ENCODE peak calls at places on chromosome 16, in ten cellular contexts. One of them, this sample, is unnamed.

GRCh38 chr16:30352488-30353401 is 2.4 kb downstream of the CD2BP2 start:
- DNase-seq in mesothelial cell of epicardium: no peak
- DNase-seq in neural crest cell: no peak
- DNase-seq in endothelial cell: no peak
- DNase-seq in tibial artery: peak
- DNase-seq in tibial nerve: no peak
- DNase-seq in GM12865: no peak
- DNase-seq in pancreas: peak
- DNase-seq in nephron progenitor cell: no peak
- DNase-seq in esophagus squamous epithelium: no peak
- DNase-seq in this sample: no peak

GRCh38 chr16:66925322-66925840 is at the start of gene RRAD:
- DNase-seq in tibial artery: peak
- DNase-seq in tibial nerve: no peak
- DNase-seq in neural crest cell: no peak
- DNase-seq in nephron progenitor cell: no peak
- DNase-seq in endothelial cell: no peak
- DNase-seq in GM12865: no peak
- DNase-seq in mesothelial cell of epicardium: no peak
- DNase-seq in pancreas: no peak
- DNase-seq in esophagus squamous epithelium: no peak
- DNase-seq in this sample: peak

GRCh38 chr16:17777461-17777863 is 306.7 kb upstream of the XYLT1 start:
- DNase-seq in tibial artery: no peak
- DNase-seq in neural crest cell: no peak
- DNase-seq in mesothelial cell of epicardium: no peak
- DNase-seq in pancreas: no peak
- DNase-seq in endothelial cell: no peak
- DNase-seq in esophagus squamous epithelium: no peak
- DNase-seq in nephron progenitor cell: no peak
- DNase-seq in GM12865: no peak
- DNase-seq in tibial nerve: no peak
- DNase-seq in this sample: no peak

GRCh38 chr16:497258-497657 is 30.3 kb upstream of the CAPN15 start:
- DNase-seq in GM12865: no peak
- DNase-seq in neural crest cell: no peak
- DNase-seq in tibial nerve: no peak
- DNase-seq in mesothelial cell of epicardium: no peak
- DNase-seq in endothelial cell: no peak
- DNase-seq in pancreas: no peak
- DNase-seq in nephron progenitor cell: no peak
- DNase-seq in esophagus squamous epithelium: no peak
- DNase-seq in tibial artery: no peak
- DNase-seq in this sample: peak

GRCh38 chr16:51982715-51983680 is 563.9 kb downstream of the TOX3 start:
- DNase-seq in mesothelial cell of epicardium: no peak
- DNase-seq in nephron progenitor cell: peak
- DNase-seq in tibial artery: no peak
- DNase-seq in neural crest cell: peak
- DNase-seq in endothelial cell: peak
- DNase-seq in tibial nerve: peak
- DNase-seq in esophagus squamous epithelium: no peak
- DNase-seq in pancreas: no peak
- DNase-seq in GM12865: peak
- DNase-seq in this sample: no peak

GRCh38 chr16:89536886-89537548 is 23.5 kb upstream of the RPL13 start:
- DNase-seq in mesothelial cell of epicardium: no peak
- DNase-seq in nephron progenitor cell: no peak
- DNase-seq in pancreas: no peak
- DNase-seq in tibial artery: no peak
- DNase-seq in esophagus squamous epithelium: no peak
- DNase-seq in GM12865: no peak
- DNase-seq in tibial nerve: no peak
- DNase-seq in neural crest cell: no peak
- DNase-seq in endothelial cell: no peak
- DNase-seq in this sample: no peak

GRCh38 chr16:24151482-24151939 is 104.6 kb upstream of the CACNG3 start:
- DNase-seq in pancreas: no peak
- DNase-seq in tibial nerve: no peak
- DNase-seq in tibial artery: no peak
- DNase-seq in GM12865: no peak
- DNase-seq in neural crest cell: no peak
- DNase-seq in endothelial cell: peak
- DNase-seq in mesothelial cell of epicardium: no peak
- DNase-seq in esophagus squamous epithelium: no peak
- DNase-seq in nephron progenitor cell: no peak
- DNase-seq in this sample: no peak

GRCh38 chr16:56672761-56673536 is 3.3 kb downstream of the MT1H start:
- DNase-seq in nephron progenitor cell: no peak
- DNase-seq in endothelial cell: no peak
- DNase-seq in tibial artery: no peak
- DNase-seq in tibial nerve: no peak
- DNase-seq in mesothelial cell of epicardium: no peak
- DNase-seq in esophagus squamous epithelium: no peak
- DNase-seq in neural crest cell: no peak
- DNase-seq in GM12865: no peak
- DNase-seq in pancreas: no peak
- DNase-seq in this sample: no peak

GRCh38 chr16:11949527-11949926 is 7.7 kb upstream of the NPIPB2 start:
- DNase-seq in tibial artery: no peak
- DNase-seq in GM12865: peak
- DNase-seq in pancreas: no peak
- DNase-seq in nephron progenitor cell: peak
- DNase-seq in mesothelial cell of epicardium: no peak
- DNase-seq in neural crest cell: peak
- DNase-seq in esophagus squamous epithelium: no peak
- DNase-seq in tibial nerve: peak
- DNase-seq in endothelial cell: peak
- DNase-seq in this sample: no peak
- TF ChIP-seq CTCF in tibial artery: peak
- TF ChIP-seq CTCF in GM12865: peak
- TF ChIP-seq CTCF in pancreas: peak
- TF ChIP-seq CTCF in nephron progenitor cell: peak
- TF ChIP-seq CTCF in mesothelial cell of epicardium: no peak
- TF ChIP-seq CTCF in neural crest cell: peak
- TF ChIP-seq CTCF in esophagus squamous epithelium: peak
- TF ChIP-seq CTCF in tibial nerve: peak
- TF ChIP-seq CTCF in endothelial cell: no peak
- TF ChIP-seq CTCF in this sample: peak

GRCh38 chr16:58678716-58679115 is 5.9 kb downstream of the SLC38A7 start:
- DNase-seq in tibial nerve: no peak
- DNase-seq in nephron progenitor cell: no peak
- DNase-seq in endothelial cell: no peak
- DNase-seq in neural crest cell: no peak
- DNase-seq in GM12865: peak
- DNase-seq in pancreas: no peak
- DNase-seq in esophagus squamous epithelium: no peak
- DNase-seq in mesothelial cell of epicardium: no peak
- DNase-seq in tibial artery: no peak
- DNase-seq in this sample: no peak
- TF ChIP-seq CTCF in tibial nerve: no peak
- TF ChIP-seq CTCF in nephron progenitor cell: no peak
- TF ChIP-seq CTCF in endothelial cell: no peak
- TF ChIP-seq CTCF in neural crest cell: no peak
- TF ChIP-seq CTCF in GM12865: peak
- TF ChIP-seq CTCF in pancreas: no peak
- TF ChIP-seq CTCF in esophagus squamous epithelium: no peak
- TF ChIP-seq CTCF in mesothelial cell of epicardium: no peak
- TF ChIP-seq CTCF in tibial artery: peak
- TF ChIP-seq CTCF in this sample: no peak

GRCh38 chr16:79257958-79258490 is 342.5 kb downstream of the MAF start:
- DNase-seq in tibial nerve: no peak
- DNase-seq in nephron progenitor cell: no peak
- DNase-seq in pancreas: no peak
- DNase-seq in esophagus squamous epithelium: no peak
- DNase-seq in tibial artery: no peak
- DNase-seq in mesothelial cell of epicardium: no peak
- DNase-seq in endothelial cell: no peak
- DNase-seq in GM12865: no peak
- DNase-seq in neural crest cell: no peak
- DNase-seq in this sample: no peak

GRCh38 chr16:79261944-79262552 is 338.5 kb downstream of the MAF start:
- DNase-seq in mesothelial cell of epicardium: no peak
- DNase-seq in tibial nerve: no peak
- DNase-seq in nephron progenitor cell: no peak
- DNase-seq in neural crest cell: no peak
- DNase-seq in esophagus squamous epithelium: no peak
- DNase-seq in endothelial cell: no peak
- DNase-seq in GM12865: no peak
- DNase-seq in pancreas: no peak
- DNase-seq in tibial artery: no peak
- DNase-seq in this sample: no peak

GRCh38 chr16:79265701-79266100 is 334.8 kb downstream of the MAF start:
- DNase-seq in nephron progenitor cell: no peak
- DNase-seq in tibial nerve: no peak
- DNase-seq in GM12865: no peak
- DNase-seq in endothelial cell: no peak
- DNase-seq in pancreas: no peak
- DNase-seq in esophagus squamous epithelium: no peak
- DNase-seq in tibial artery: no peak
- DNase-seq in neural crest cell: no peak
- DNase-seq in mesothelial cell of epicardium: no peak
- DNase-seq in this sample: no peak

GRCh38 chr16:79264237-79265104 is 336.1 kb downstream of the MAF start:
- DNase-seq in nephron progenitor cell: no peak
- DNase-seq in pancreas: no peak
- DNase-seq in tibial nerve: no peak
- DNase-seq in esophagus squamous epithelium: no peak
- DNase-seq in GM12865: no peak
- DNase-seq in tibial artery: no peak
- DNase-seq in endothelial cell: no peak
- DNase-seq in neural crest cell: no peak
- DNase-seq in mesothelial cell of epicardium: no peak
- DNase-seq in this sample: no peak

DNA sequence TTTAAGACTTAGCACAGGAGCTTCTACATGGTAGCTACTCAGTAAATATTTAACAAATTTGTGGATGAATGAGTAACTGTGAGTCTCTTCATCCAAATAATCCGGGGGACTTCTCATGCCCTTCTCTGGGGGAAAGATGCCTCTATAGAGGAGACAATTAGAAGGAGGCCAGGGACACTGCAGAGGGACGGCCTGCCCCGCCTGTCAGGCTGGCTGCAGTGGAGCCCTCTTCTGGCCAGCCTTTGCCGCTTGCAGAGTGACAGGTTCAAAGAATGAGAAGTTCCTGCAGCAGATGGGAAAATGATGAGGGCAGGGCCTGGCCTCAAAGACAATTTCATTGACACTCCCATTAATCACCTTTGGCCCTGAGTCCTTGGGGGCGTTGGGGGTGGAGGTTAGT is 339.1 kb downstream of the MAF start:
- DNase-seq in GM12865: peak
- DNase-seq in endothelial cell: peak
- DNase-seq in nephron progenitor cell: peak
- DNase-seq in esophagus squamous epithelium: no peak
- DNase-seq in tibial artery: no peak
- DNase-seq in pancreas: peak
- DNase-seq in mesothelial cell of epicardium: no peak
- DNase-seq in neural crest cell: peak
- DNase-seq in tibial nerve: no peak
- DNase-seq in this sample: no peak
- TF ChIP-seq CTCF in GM12865: peak
- TF ChIP-seq CTCF in endothelial cell: peak
- TF ChIP-seq CTCF in nephron progenitor cell: peak
- TF ChIP-seq CTCF in esophagus squamous epithelium: peak
- TF ChIP-seq CTCF in tibial artery: no peak
- TF ChIP-seq CTCF in pancreas: peak
- TF ChIP-seq CTCF in mesothelial cell of epicardium: no peak
- TF ChIP-seq CTCF in neural crest cell: peak
- TF ChIP-seq CTCF in tibial nerve: peak
- TF ChIP-seq CTCF in this sample: peak

DNA sequence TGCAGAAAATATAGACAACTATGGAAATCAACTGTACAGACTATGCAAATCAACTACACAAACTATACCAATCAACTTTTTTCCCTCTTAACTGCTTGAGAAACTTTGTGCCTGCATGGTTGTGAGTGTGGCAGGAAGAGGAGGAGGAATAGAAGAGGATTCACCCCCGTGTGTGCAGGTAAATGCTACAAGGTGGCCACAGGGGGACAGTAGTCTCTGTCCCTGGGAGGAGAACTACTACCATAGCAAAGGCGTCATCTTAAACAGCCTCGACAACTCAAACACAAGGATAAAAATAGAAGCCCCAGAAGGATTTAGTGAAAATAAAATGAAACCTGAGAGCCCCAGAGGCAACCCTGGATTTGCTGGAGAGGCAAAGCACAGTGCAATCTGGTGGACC is 199.6 kb upstream of the DYNLRB2 start:
- DNase-seq in tibial artery: no peak
- DNase-seq in endothelial cell: no peak
- DNase-seq in esophagus squamous epithelium: no peak
- DNase-seq in mesothelial cell of epicardium: no peak
- DNase-seq in pancreas: no peak
- DNase-seq in neural crest cell: no peak
- DNase-seq in GM12865: no peak
- DNase-seq in tibial nerve: no peak
- DNase-seq in nephron progenitor cell: no peak
- DNase-seq in this sample: no peak
- TF ChIP-seq CTCF in tibial artery: no peak
- TF ChIP-seq CTCF in endothelial cell: no peak
- TF ChIP-seq CTCF in esophagus squamous epithelium: no peak
- TF ChIP-seq CTCF in mesothelial cell of epicardium: no peak
- TF ChIP-seq CTCF in pancreas: no peak
- TF ChIP-seq CTCF in neural crest cell: peak
- TF ChIP-seq CTCF in GM12865: no peak
- TF ChIP-seq CTCF in tibial nerve: no peak
- TF ChIP-seq CTCF in nephron progenitor cell: peak
- TF ChIP-seq CTCF in this sample: no peak

DNA sequence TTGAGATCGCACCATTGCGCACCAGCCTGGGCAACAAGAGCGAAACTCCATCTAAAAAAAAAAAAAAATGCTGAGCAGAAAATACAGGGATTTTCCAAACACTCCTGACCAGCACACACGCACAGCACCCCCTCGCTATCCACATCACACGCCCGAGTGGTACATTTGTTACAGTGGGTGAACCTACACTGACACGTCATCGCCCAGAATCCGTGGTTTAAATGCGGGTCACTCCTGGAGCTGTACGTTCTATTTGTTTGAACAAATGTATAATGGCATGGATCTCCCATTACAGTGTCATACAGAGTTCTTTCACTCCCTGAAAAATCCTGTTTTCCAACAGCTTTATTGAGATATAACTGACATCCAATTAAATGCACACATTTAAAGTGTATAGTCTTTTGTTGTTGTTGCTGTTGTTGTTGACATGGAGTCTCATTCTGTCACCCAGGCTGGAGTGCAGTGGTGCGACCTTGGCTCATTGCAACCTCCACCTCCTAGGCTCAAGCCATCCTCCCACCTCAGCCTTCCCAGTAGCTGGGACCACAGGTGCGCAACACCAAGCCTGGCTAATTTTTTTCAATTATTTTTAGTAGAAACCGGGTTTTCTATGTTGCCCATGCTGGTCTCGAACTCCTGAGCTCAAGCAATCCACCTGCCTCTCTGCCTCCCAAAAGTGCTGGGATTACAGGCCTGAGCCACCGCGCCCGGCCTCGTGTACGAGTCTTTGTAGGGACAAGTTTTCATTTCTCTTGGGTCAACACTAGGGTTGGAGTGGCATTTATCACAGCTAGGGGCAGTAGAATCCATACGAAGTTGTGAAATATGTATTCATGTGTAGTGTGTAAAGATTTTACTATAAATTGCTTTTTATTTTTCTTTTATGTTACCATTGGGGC is 4.4 kb upstream of the CARHSP1 start:
- DNase-seq in tibial artery: no peak
- DNase-seq in esophagus squamous epithelium: no peak
- DNase-seq in pancreas: no peak
- DNase-seq in neural crest cell: no peak
- DNase-seq in tibial nerve: no peak
- DNase-seq in mesothelial cell of epicardium: no peak
- DNase-seq in endothelial cell: no peak
- DNase-seq in nephron progenitor cell: no peak
- DNase-seq in GM12865: no peak
- DNase-seq in this sample: no peak
- TF ChIP-seq CTCF in tibial artery: no peak
- TF ChIP-seq CTCF in esophagus squamous epithelium: no peak
- TF ChIP-seq CTCF in pancreas: no peak
- TF ChIP-seq CTCF in neural crest cell: peak
- TF ChIP-seq CTCF in tibial nerve: peak
- TF ChIP-seq CTCF in mesothelial cell of epicardium: no peak
- TF ChIP-seq CTCF in endothelial cell: peak
- TF ChIP-seq CTCF in nephron progenitor cell: no peak
- TF ChIP-seq CTCF in GM12865: peak
- TF ChIP-seq CTCF in this sample: no peak

This sample was measured in left lung.